ENCODE peak calls at places on chromosome 13, in seven cellular contexts. N is endothelial cell of umbilical vein, O is HCT116, X is uterus, W is heart left ventricle, Q is transverse colon, J is body of pancreas. S is an unnamed sample.

GRCh38 chr13:49062297-49062896 is 86.7 kb downstream of the FNDC3A start:
- DNase-seq in N (peak; percentile 75), O (no peak), X (no peak), W (no peak), Q (no peak), J (no peak), S (peak; percentile 70)

GRCh38 chr13:87669379-87669978 is 1.7 kb upstream of the SLITRK5 start:
- DNase-seq in N (peak; percentile 6), O (no peak), X (no peak), W (no peak), Q (no peak), J (no peak), S (peak; percentile 54)

GRCh38 chr13:59230484-59231264 is 933.1 kb downstream of the DIAPH3 start:
- DNase-seq in N (no peak), O (no peak), X (no peak), W (no peak), Q (no peak), J (no peak), S (no peak)

GRCh38 chr13:24080134-24080533 is 80.4 kb upstream of the SPATA13 start:
- DNase-seq in N (no peak), O (no peak), X (no peak), W (no peak), Q (no peak), J (no peak), S (no peak)

GRCh38 chr13:98228661-98229349 is 51.7 kb upstream of the RNF113B start:
- DNase-seq in N (no peak), O (no peak), X (no peak), W (no peak), Q (no peak), J (no peak), S (no peak)

GRCh38 chr13:36536546-36536945 is 104.3 kb downstream of the CCNA1 start:
- DNase-seq in N (no peak), O (no peak), X (no peak), W (no peak), Q (no peak), J (no peak), S (no peak)

GRCh38 chr13:94329754-94330551 is 149.5 kb downstream of the DCT start:
- DNase-seq in N (peak; percentile 32), O (no peak), X (peak; percentile 22), W (no peak), Q (no peak), J (peak; percentile 10), S (peak; percentile 67)

GRCh38 chr13:21898461-21898860 is 227.6 kb downstream of the FGF9 start:
- DNase-seq in N (no peak), O (no peak), X (no peak), W (no peak), Q (no peak), J (no peak), S (no peak)

GRCh38 chr13:23697772-23698313 is 127.6 kb downstream of the TNFRSF19 start:
- DNase-seq in N (no peak), O (no peak), X (no peak), W (no peak), Q (no peak), J (no peak), S (no peak)

GRCh38 chr13:53206455-53206854 is 177.8 kb downstream of the OLFM4 start:
- DNase-seq in N (no peak), O (no peak), X (no peak), W (no peak), Q (no peak), J (no peak), S (peak; percentile 10)

GRCh38 chr13:77919351-77920294 is 992 bp upstream of the EDNRB start:
- DNase-seq in N (peak; percentile 51), O (no peak), X (peak; percentile 66), W (peak; percentile 64), Q (peak; percentile 21), J (peak; percentile 36), S (peak; percentile 47)
- TF ChIP-seq POLR2A in N (no peak), O (no peak), X (no peak), W (no peak), Q (no peak), J (no peak), S (no peak)

GRCh38 chr13:27960362-27961226 is 8.5 kb downstream of the CDX2 start:
- DNase-seq in N (no peak), O (no peak), X (no peak), W (no peak), Q (peak; percentile 88), J (peak; percentile 91), S (peak; percentile 93)

GRCh38 chr13:27961227-27962085 is 7.7 kb downstream of the CDX2 start:
- DNase-seq in N (no peak), O (no peak), X (no peak), W (no peak), Q (no peak), J (no peak), S (no peak)

GRCh38 chr13:27959976-27960361 is 9.1 kb downstream of the CDX2 start:
- DNase-seq in N (no peak), O (no peak), X (no peak), W (no peak), Q (no peak), J (no peak), S (no peak)

GRCh38 chr13:27962982-27963381 is 6.1 kb downstream of the CDX2 start:
- DNase-seq in N (no peak), O (no peak), X (no peak), W (no peak), Q (no peak), J (no peak), S (no peak)

DNA sequence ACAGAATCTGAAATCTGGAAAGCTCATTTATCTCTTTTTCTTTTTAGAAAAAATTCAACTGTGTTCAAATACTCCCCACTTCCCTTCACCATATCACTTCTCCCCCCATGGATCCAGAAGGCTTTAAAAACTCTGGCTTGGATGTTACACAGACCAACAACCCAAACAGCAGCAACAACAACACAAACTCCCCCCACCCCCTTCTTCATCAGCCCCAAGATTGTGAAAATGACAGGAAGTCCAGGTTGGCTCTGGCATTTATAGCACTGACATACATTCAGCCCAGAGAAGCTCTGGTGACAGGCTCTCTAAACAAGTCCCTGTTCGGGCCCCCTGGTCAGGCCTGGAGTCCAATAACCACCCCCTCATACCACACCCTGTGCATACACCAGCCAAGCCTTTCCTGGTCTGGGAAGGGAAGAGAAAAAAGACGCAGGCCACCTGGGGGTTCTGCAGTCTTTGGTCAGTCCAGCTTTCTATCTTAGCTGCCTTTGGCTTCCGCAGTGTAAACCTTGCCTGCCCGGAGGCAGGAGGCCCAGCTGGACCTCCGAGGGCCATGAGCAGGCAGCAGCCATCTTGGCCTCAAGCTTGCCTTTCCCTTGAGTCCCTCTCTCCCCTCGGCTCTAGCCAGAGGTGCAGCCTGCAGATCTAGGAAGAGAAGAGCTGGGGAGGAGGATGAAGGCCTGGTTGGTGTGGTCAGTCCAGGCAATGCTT is 6.8 kb downstream of the CDX2 start:
- DNase-seq in N (no peak), O (no peak), X (no peak), W (no peak), Q (peak; percentile 65), J (no peak), S (no peak)
- TF ChIP-seq POLR2A in N (no peak), O (no peak), X (no peak), W (no peak), Q (peak; percentile 64), J (no peak), S (no peak)

GRCh38 chr13:45333973-45334922 is 6.7 kb downstream of the TPT1 start:
- DNase-seq in N (peak; percentile 45), O (no peak), X (no peak), W (no peak), Q (no peak), J (no peak), S (peak; percentile 88)

GRCh38 chr13:45332831-45333219 is 8.2 kb downstream of the TPT1 start:
- DNase-seq in N (no peak), O (no peak), X (no peak), W (no peak), Q (no peak), J (no peak), S (peak; percentile 46)

GRCh38 chr13:45331981-45332830 is 8.8 kb downstream of the TPT1 start:
- DNase-seq in N (peak; percentile 58), O (peak; percentile 85), X (no peak), W (no peak), Q (no peak), J (peak; percentile 40), S (peak; percentile 82)

GRCh38 chr13:45335397-45336024 is 5.5 kb downstream of the TPT1 start:
- DNase-seq in N (no peak), O (no peak), X (no peak), W (no peak), Q (no peak), J (no peak), S (peak; percentile 42)

DNA sequence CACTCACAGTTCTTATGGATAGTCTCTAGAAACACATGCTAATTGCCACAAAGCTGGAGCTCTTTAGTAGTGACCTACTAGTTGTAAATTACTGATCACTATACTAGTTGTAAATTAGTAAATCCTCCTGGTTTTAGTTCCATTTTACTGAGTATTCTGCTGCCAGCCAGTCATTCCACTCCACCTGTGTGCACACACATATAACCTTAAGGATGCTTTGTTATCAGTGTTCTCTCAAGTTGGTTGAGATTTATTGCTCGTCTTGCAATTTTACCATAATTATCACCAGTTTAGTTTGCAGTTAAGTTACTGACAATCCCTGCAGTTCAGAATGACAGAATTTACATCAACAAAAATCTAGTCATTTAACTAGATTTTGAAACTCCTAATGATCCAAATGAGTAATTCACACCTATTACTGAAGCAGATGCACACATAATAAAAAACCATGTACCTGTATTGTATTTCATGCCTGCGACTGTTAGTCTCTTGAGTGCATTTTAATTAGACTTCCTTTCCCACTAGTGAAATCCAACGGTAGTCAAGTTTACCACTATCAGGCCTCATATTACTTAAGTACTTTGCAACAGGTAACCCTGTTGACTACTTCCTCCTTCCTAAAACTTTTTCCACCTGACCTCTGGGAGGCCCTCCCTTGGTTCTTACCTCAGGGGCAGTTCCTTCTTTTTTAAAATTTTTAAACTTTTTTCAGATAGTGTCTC is 7.6 kb downstream of the TPT1 start:
- DNase-seq in N (no peak), O (no peak), X (no peak), W (no peak), Q (no peak), J (no peak), S (peak; percentile 49)
- TF ChIP-seq POLR2A in N (peak; percentile 47), O (no peak), X (no peak), W (no peak), Q (no peak), J (no peak), S (peak; percentile 16)

DNA sequence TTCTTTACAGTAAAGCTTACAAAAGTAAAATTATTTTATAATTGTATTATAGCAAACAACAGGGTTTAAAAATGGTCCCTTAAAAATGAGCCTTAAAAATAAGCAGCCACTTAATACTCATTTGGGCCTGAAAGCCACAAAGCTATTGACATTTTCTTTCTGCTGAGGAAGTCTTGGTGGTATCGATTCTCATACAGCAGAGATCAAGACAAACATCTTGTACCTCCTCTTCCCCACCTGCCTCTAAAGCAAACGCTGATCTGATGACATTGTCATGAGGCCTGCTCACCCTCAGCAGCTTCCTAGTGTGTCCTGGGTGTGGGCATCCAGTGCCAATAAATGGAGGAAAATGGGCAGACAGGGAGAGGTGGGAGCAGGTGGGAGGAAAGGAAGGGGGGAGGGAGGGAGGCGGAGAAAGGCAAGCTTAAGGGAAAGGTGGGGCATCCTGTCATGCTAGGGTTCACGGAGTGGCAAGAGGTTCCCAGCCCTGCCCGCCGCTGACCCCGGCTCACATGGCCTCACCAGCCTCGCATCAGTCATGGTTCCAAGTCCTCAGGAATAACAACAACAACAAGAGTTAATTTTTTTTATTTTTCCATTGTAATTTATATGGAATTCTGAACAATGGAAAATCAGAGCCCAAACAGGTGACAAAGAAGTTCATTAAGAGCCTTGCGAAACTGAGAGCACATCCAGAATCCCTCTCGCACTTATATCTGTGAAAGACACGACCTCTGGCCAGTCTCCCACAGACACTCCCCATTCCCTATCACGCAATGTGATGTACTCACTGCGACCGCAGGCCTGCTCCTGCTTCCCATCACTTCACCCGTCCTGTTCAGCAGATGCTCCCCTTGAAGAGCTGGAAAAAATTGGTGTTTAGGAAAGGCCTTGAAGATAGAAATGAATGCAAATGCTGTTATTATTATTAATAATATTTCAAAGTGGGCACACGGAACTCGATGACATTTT is 15.1 kb upstream of the ATP11A start:
- DNase-seq in N (no peak), O (no peak), X (no peak), W (no peak), Q (no peak), J (no peak), S (no peak)
- TF ChIP-seq POLR2A in N (no peak), O (no peak), X (no peak), W (no peak), Q (no peak), J (no peak), S (no peak)

S was measured in NB4.